ENCODE peak calls at places on chromosomes 1 and 21, in five cellular contexts. One of them, this sample, is unnamed.

GRCh38 chr1:220810963-220811362 is 24.2 kb downstream of the MTARC1 start:
- DNase-seq in psoas muscle: no peak
- DNase-seq in neural progenitor cell: no peak
- DNase-seq in right atrium auricular region: no peak
- DNase-seq in MM.1S: no peak
- DNase-seq in this sample: no peak

GRCh38 chr1:116554924-116555323 is 15.9 kb downstream of the CD58 start:
- DNase-seq in psoas muscle: no peak
- DNase-seq in neural progenitor cell: no peak
- DNase-seq in right atrium auricular region: no peak
- DNase-seq in MM.1S: no peak
- DNase-seq in this sample: no peak

GRCh38 chr21:31732538-31732864 is 583 bp upstream of the SCAF4 start:
- DNase-seq in psoas muscle: no peak
- DNase-seq in neural progenitor cell: no peak
- DNase-seq in right atrium auricular region: no peak
- DNase-seq in MM.1S: no peak
- DNase-seq in this sample: no peak

GRCh38 chr21:26939532-26940181 is 27.2 kb downstream of the ADAMTS5 start:
- DNase-seq in psoas muscle: peak; percentile 25
- DNase-seq in neural progenitor cell: no peak
- DNase-seq in right atrium auricular region: no peak
- DNase-seq in MM.1S: no peak
- DNase-seq in this sample: no peak

GRCh38 chr1:226405411-226405988 is 2.4 kb downstream of the PARP1 start:
- DNase-seq in psoas muscle: no peak
- DNase-seq in neural progenitor cell: peak; percentile 28
- DNase-seq in right atrium auricular region: no peak
- DNase-seq in MM.1S: peak; percentile 72
- DNase-seq in this sample: no peak

GRCh38 chr1:100773444-100773843 is 53.9 kb downstream of the VCAM1 start:
- DNase-seq in psoas muscle: no peak
- DNase-seq in neural progenitor cell: no peak
- DNase-seq in right atrium auricular region: no peak
- DNase-seq in MM.1S: no peak
- DNase-seq in this sample: no peak

GRCh38 chr1:2229921-2230700 is 2.0 kb downstream of the SKI start:
- DNase-seq in psoas muscle: peak; percentile 61
- DNase-seq in neural progenitor cell: no peak
- DNase-seq in right atrium auricular region: no peak
- DNase-seq in MM.1S: no peak
- DNase-seq in this sample: peak; percentile 54

GRCh38 chr1:91635763-91636162 is 135.1 kb downstream of the CDC7 start:
- DNase-seq in psoas muscle: no peak
- DNase-seq in neural progenitor cell: no peak
- DNase-seq in right atrium auricular region: no peak
- DNase-seq in MM.1S: no peak
- DNase-seq in this sample: no peak

GRCh38 chr1:151135433-151136385 is 10.7 kb downstream of the SEMA6C start:
- DNase-seq in psoas muscle: no peak
- DNase-seq in neural progenitor cell: no peak
- DNase-seq in right atrium auricular region: no peak
- DNase-seq in MM.1S: peak; percentile 66
- DNase-seq in this sample: no peak

GRCh38 chr1:78490861-78491310 is at the start of gene PTGFR:
- DNase-seq in psoas muscle: peak; percentile 35
- DNase-seq in neural progenitor cell: peak; percentile 69
- DNase-seq in right atrium auricular region: no peak
- DNase-seq in MM.1S: no peak
- DNase-seq in this sample: peak; percentile 61

GRCh38 chr1:206955476-206956312 is 9.4 kb upstream of the PIGR start:
- DNase-seq in psoas muscle: no peak
- DNase-seq in neural progenitor cell: no peak
- DNase-seq in right atrium auricular region: no peak
- DNase-seq in MM.1S: no peak
- DNase-seq in this sample: no peak

GRCh38 chr1:75841421-75841820 is 44.7 kb downstream of the MSH4 start:
- DNase-seq in psoas muscle: no peak
- DNase-seq in neural progenitor cell: no peak
- DNase-seq in right atrium auricular region: no peak
- DNase-seq in MM.1S: no peak
- DNase-seq in this sample: peak; percentile 43

GRCh38 chr1:182146286-182146685 is 84.8 kb upstream of the ZNF648 start:
- DNase-seq in psoas muscle: no peak
- DNase-seq in neural progenitor cell: no peak
- DNase-seq in right atrium auricular region: no peak
- DNase-seq in MM.1S: no peak
- DNase-seq in this sample: no peak

GRCh38 chr1:230806552-230806951 is 59.4 kb downstream of the CAPN9 start:
- DNase-seq in psoas muscle: no peak
- DNase-seq in neural progenitor cell: no peak
- DNase-seq in right atrium auricular region: peak; percentile 7
- DNase-seq in MM.1S: no peak
- DNase-seq in this sample: no peak

GRCh38 chr21:44989943-44990780 is 50.3 kb downstream of the SLX9 start:
- DNase-seq in psoas muscle: peak; percentile 16
- DNase-seq in neural progenitor cell: no peak
- DNase-seq in right atrium auricular region: no peak
- DNase-seq in MM.1S: no peak
- DNase-seq in this sample: no peak

DNA sequence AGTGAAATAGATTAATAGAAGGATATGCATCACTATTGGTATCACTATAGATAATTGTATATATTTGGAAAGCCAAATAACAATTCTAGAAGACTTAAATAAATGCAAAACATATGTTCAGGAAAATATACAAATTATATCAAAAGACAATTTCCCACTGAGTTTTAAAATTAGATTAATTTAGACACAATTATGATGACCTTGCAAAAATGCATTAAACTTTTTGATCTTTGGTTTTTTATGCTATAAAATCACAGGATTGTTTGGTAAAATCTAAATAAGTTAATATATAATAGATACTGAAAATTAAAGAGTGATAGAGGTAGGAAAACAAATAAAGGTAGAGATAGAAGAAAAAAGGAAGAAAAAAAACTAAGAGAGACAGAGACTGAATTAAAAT is 2027.7 kb downstream of the MRPL39 start:
- DNase-seq in psoas muscle: no peak
- DNase-seq in neural progenitor cell: no peak
- DNase-seq in right atrium auricular region: no peak
- DNase-seq in MM.1S: no peak
- DNase-seq in this sample: no peak
- H3K4me3 ChIP-seq in psoas muscle: no peak overlapping the region
- H3K4me3 ChIP-seq in neural progenitor cell: no peak overlapping the region
- H3K4me3 ChIP-seq in right atrium auricular region: no peak overlapping the region
- H3K4me3 ChIP-seq in MM.1S: no peak overlapping the region
- H3K4me3 ChIP-seq in this sample: no peak overlapping the region

GRCh38 chr1:160481979-160482596 is 41.0 kb downstream of the SLAMF6 start:
- DNase-seq in psoas muscle: no peak
- DNase-seq in neural progenitor cell: no peak
- DNase-seq in right atrium auricular region: no peak
- DNase-seq in MM.1S: no peak
- DNase-seq in this sample: no peak
- H3K9me3 ChIP-seq in psoas muscle: no peaks in the 10 kb centered on the region
- H3K9me3 ChIP-seq in neural progenitor cell: no peaks in the 10 kb centered on the region
- H3K9me3 ChIP-seq in right atrium auricular region: no peaks in the 10 kb centered on the region
- H3K9me3 ChIP-seq in MM.1S: no peaks in the 10 kb centered on the region
- H3K9me3 ChIP-seq in this sample: no peaks in the 10 kb centered on the region

GRCh38 chr1:12143631-12144155 is 23.1 kb upstream of the TNFRSF1B start:
- DNase-seq in psoas muscle: peak; percentile 88
- DNase-seq in neural progenitor cell: no peak
- DNase-seq in right atrium auricular region: peak; percentile 95
- DNase-seq in MM.1S: no peak
- DNase-seq in this sample: no peak

GRCh38 chr1:12142891-12143630 is 23.7 kb upstream of the TNFRSF1B start:
- DNase-seq in psoas muscle: peak; percentile 53
- DNase-seq in neural progenitor cell: no peak
- DNase-seq in right atrium auricular region: no peak
- DNase-seq in MM.1S: no peak
- DNase-seq in this sample: no peak

GRCh38 chr1:12141533-12141855 is 25.3 kb upstream of the TNFRSF1B start:
- DNase-seq in psoas muscle: no peak
- DNase-seq in neural progenitor cell: no peak
- DNase-seq in right atrium auricular region: no peak
- DNase-seq in MM.1S: no peak
- DNase-seq in this sample: no peak

GRCh38 chr1:12140676-12141532 is 25.9 kb upstream of the TNFRSF1B start:
- DNase-seq in psoas muscle: no peak
- DNase-seq in neural progenitor cell: peak; percentile 36
- DNase-seq in right atrium auricular region: no peak
- DNase-seq in MM.1S: no peak
- DNase-seq in this sample: no peak

DNA sequence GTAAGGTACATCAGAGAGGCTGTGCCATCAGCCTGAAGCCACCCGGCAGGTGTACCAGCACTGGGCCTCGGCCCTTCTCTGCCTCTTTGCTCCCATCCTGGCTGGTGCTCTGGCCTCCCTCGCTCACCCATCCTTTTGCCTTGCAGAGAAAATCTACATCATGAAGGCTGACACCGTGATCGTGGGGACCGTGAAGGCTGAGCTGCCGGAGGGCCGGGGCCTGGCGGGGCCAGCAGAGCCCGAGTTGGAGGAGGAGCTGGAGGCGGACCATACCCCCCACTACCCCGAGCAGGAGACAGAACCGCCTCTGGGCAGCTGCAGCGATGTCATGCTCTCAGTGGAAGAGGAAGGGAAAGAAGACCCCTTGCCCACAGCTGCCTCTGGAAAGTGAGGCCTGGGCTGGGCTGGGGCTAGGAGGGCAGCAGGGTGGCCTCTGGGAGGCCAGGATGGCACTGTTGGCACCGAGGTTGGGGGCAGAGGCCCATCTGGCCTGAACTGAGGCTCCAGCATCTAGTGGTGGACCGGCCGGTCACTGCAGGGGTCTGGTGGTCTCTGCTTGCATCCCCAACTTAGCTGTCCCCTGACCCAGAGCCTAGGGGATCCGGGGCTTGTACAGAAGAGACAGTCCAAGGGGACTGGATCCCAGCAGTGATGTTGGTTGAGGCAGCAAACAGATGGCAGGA is 24.5 kb upstream of the TNFRSF1B start:
- DNase-seq in psoas muscle: no peak
- DNase-seq in neural progenitor cell: peak; percentile 62
- DNase-seq in right atrium auricular region: no peak
- DNase-seq in MM.1S: no peak
- DNase-seq in this sample: no peak
- H3K4me1 ChIP-seq in psoas muscle: peaks cover 6% of the 10 kb centered on the region
- H3K4me1 ChIP-seq in neural progenitor cell: peaks cover 10% of the 10 kb centered on the region
- H3K4me1 ChIP-seq in right atrium auricular region: no peaks in the 10 kb centered on the region
- H3K4me1 ChIP-seq in MM.1S: peaks cover 10% of the 10 kb centered on the region
- H3K4me1 ChIP-seq in this sample: no peaks in the 10 kb centered on the region

GRCh38 chr1:120179420-120180348 is 3.4 kb upstream of the SEC22B start:
- DNase-seq in psoas muscle: no peak
- DNase-seq in neural progenitor cell: peak; percentile 60
- DNase-seq in right atrium auricular region: no peak
- DNase-seq in MM.1S: no peak
- DNase-seq in this sample: peak; percentile 88
- H3K4me3 ChIP-seq in psoas muscle: peak overlapping the region; percentile 53
- H3K4me3 ChIP-seq in neural progenitor cell: no peak overlapping the region
- H3K4me3 ChIP-seq in right atrium auricular region: peak overlapping the region; percentile 46
- H3K4me3 ChIP-seq in MM.1S: no peak overlapping the region
- H3K4me3 ChIP-seq in this sample: no peak overlapping the region

GRCh38 chr1:211531194-211532085 is 39.5 kb upstream of the RD3 start:
- DNase-seq in psoas muscle: no peak
- DNase-seq in neural progenitor cell: no peak
- DNase-seq in right atrium auricular region: no peak
- DNase-seq in MM.1S: no peak
- DNase-seq in this sample: no peak

GRCh38 chr1:211527888-211528287 is 35.9 kb upstream of the RD3 start:
- DNase-seq in psoas muscle: no peak
- DNase-seq in neural progenitor cell: no peak
- DNase-seq in right atrium auricular region: no peak
- DNase-seq in MM.1S: peak; percentile 79
- DNase-seq in this sample: no peak

GRCh38 chr1:211527006-211527405 is 35.0 kb upstream of the RD3 start:
- DNase-seq in psoas muscle: no peak
- DNase-seq in neural progenitor cell: no peak
- DNase-seq in right atrium auricular region: no peak
- DNase-seq in MM.1S: peak; percentile 93
- DNase-seq in this sample: no peak

GRCh38 chr1:211529011-211529410 is 37.0 kb upstream of the RD3 start:
- DNase-seq in psoas muscle: no peak
- DNase-seq in neural progenitor cell: no peak
- DNase-seq in right atrium auricular region: no peak
- DNase-seq in MM.1S: no peak
- DNase-seq in this sample: no peak

DNA sequence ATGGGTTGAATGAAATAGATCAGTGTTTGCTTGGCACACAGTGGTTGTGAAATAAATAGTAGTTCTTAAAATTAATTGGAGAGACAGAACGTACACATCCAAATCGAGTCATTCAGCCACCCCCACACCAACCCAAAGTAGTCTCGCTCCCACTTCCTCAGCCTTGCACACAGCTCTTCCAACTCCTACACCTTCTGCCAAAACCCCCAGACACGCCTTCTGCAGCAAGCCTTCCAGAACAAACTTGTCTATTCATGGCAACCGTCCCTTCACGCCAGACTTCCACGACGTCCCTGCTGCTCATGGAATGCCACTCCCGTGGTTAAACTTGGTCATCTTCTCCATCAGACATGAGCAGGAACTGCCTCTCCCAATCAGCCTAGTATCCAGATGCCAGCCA is 37.5 kb upstream of the RD3 start:
- DNase-seq in psoas muscle: no peak
- DNase-seq in neural progenitor cell: no peak
- DNase-seq in right atrium auricular region: no peak
- DNase-seq in MM.1S: no peak
- DNase-seq in this sample: no peak
- H3K9me3 ChIP-seq in psoas muscle: no peaks in the 10 kb centered on the region
- H3K9me3 ChIP-seq in neural progenitor cell: no peaks in the 10 kb centered on the region
- H3K9me3 ChIP-seq in right atrium auricular region: no peaks in the 10 kb centered on the region
- H3K9me3 ChIP-seq in MM.1S: no peaks in the 10 kb centered on the region
- H3K9me3 ChIP-seq in this sample: no peaks in the 10 kb centered on the region

This sample was measured in A673.